ENCODE peak calls at places on chromosome 7, in six cellular contexts. M is ascending aorta, K is transverse colon, L is PC-3, G is heart left ventricle, P is H7. B is an unnamed sample.

GRCh38 chr7:117157121-117157870 is 165.6 kb downstream of the WNT2 start:
- DNase-seq in M (peak; percentile 82), K (no peak), L (peak; percentile 93), G (peak; percentile 51), P (no peak), B (no peak)

GRCh38 chr7:50728184-50728583 is 54.5 kb downstream of the GRB10 start:
- DNase-seq in M (no peak), K (no peak), L (no peak), G (no peak), P (no peak), B (no peak)

GRCh38 chr7:156816943-156817572 is 75.9 kb downstream of the LMBR1 start:
- DNase-seq in M (no peak), K (no peak), L (peak; percentile 57), G (no peak), P (no peak), B (no peak)

GRCh38 chr7:131522325-131522920 is 34.0 kb downstream of the PODXL start:
- DNase-seq in M (peak; percentile 33), K (no peak), L (no peak), G (no peak), P (peak; percentile 47), B (peak; percentile 70)

GRCh38 chr7:26696161-26696560 is 168.2 kb downstream of the SKAP2 start:
- DNase-seq in M (no peak), K (no peak), L (peak; percentile 15), G (no peak), P (no peak), B (no peak)

GRCh38 chr7:51630933-51631332 is 314.3 kb upstream of the COBL start:
- DNase-seq in M (no peak), K (no peak), L (no peak), G (no peak), P (no peak), B (no peak)

GRCh38 chr7:135753616-135754413 is 5.2 kb upstream of the FAM180A start:
- DNase-seq in M (peak; percentile 41), K (no peak), L (no peak), G (no peak), P (peak; percentile 43), B (no peak)

GRCh38 chr7:105391429-105391828 is 2.7 kb upstream of the SRPK2 start:
- DNase-seq in M (no peak), K (no peak), L (no peak), G (no peak), P (no peak), B (no peak)

GRCh38 chr7:152949198-152949597 is 189.6 kb downstream of the ACTR3B start:
- DNase-seq in M (no peak), K (no peak), L (no peak), G (no peak), P (no peak), B (no peak)

GRCh38 chr7:80150621-80151273 is 16.1 kb downstream of the GNAI1 start:
- DNase-seq in M (no peak), K (no peak), L (no peak), G (no peak), P (no peak), B (no peak)

GRCh38 chr7:7521259-7521658 is 14.4 kb downstream of the COL28A1 start:
- DNase-seq in M (no peak), K (no peak), L (no peak), G (no peak), P (no peak), B (no peak)

GRCh38 chr7:12524794-12525386 is 45.6 kb upstream of the SCIN start:
- DNase-seq in M (no peak), K (no peak), L (peak; percentile 80), G (no peak), P (peak; percentile 9), B (no peak)

GRCh38 chr7:47413526-47414341 is 168.2 kb downstream of the TNS3 start:
- DNase-seq in M (peak; percentile 31), K (no peak), L (no peak), G (no peak), P (no peak), B (no peak)

GRCh38 chr7:43385856-43386255 is 197.1 kb upstream of the STK17A start:
- DNase-seq in M (no peak), K (no peak), L (peak; percentile 38), G (no peak), P (no peak), B (no peak)

GRCh38 chr7:126119981-126120380 is 1132.8 kb downstream of the GRM8 start:
- DNase-seq in M (no peak), K (no peak), L (no peak), G (no peak), P (no peak), B (no peak)

GRCh38 chr7:16743207-16743606 is 10.3 kb upstream of the TSPAN13 start:
- DNase-seq in M (no peak), K (no peak), L (peak; percentile 65), G (no peak), P (no peak), B (no peak)

GRCh38 chr7:71645836-71646235 is 513.9 kb downstream of the GALNT17 start:
- DNase-seq in M (no peak), K (no peak), L (no peak), G (no peak), P (no peak), B (no peak)

GRCh38 chr7:29563590-29564454 is at the start of gene PRR15:
- DNase-seq in M (no peak), K (peak; percentile 91), L (peak; percentile 86), G (peak; percentile 14), P (peak; percentile 90), B (no peak)

GRCh38 chr7:42527004-42527403 is 290.0 kb upstream of the GLI3 start:
- DNase-seq in M (no peak), K (no peak), L (no peak), G (no peak), P (no peak), B (no peak)

GRCh38 chr7:130865408-130866236 is 131.6 kb upstream of the KLF14 start:
- DNase-seq in M (no peak), K (no peak), L (peak; percentile 55), G (no peak), P (peak; percentile 28), B (peak; percentile 20)

GRCh38 chr7:55172161-55172560 is 153.3 kb downstream of the EGFR start:
- DNase-seq in M (no peak), K (no peak), L (no peak), G (no peak), P (no peak), B (no peak)

GRCh38 chr7:75691793-75692543 is 46.8 kb downstream of the HIP1 start:
- DNase-seq in M (peak; percentile 19), K (no peak), L (no peak), G (no peak), P (no peak), B (no peak)

GRCh38 chr7:123472751-123473150 is 61.6 kb downstream of the IQUB start:
- DNase-seq in M (no peak), K (no peak), L (no peak), G (no peak), P (no peak), B (no peak)

GRCh38 chr7:146659732-146660131 is 543.1 kb downstream of the CNTNAP2 start:
- DNase-seq in M (no peak), K (no peak), L (no peak), G (no peak), P (no peak), B (no peak)

GRCh38 chr7:117126631-117127030 is 173.3 kb downstream of the ST7 start:
- DNase-seq in M (no peak), K (no peak), L (peak; percentile 22), G (no peak), P (no peak), B (no peak)

GRCh38 chr7:5282464-5283316 is at the start of gene SLC29A4:
- DNase-seq in M (no peak), K (peak; percentile 52), L (peak; percentile 19), G (peak; percentile 48), P (peak; percentile 76), B (no peak)

GRCh38 chr7:150367677-150368097 is 935 bp upstream of the REPIN1 start:
- DNase-seq in M (no peak), K (no peak), L (no peak), G (no peak), P (no peak), B (no peak)
- H3K27me3 ChIP-seq in M (no peaks in the 10 kb centered on the region), K (no peaks in the 10 kb centered on the region), L (no peaks in the 10 kb centered on the region), G (no peaks in the 10 kb centered on the region), P (no peaks in the 10 kb centered on the region), B (no peaks in the 10 kb centered on the region)

DNA sequence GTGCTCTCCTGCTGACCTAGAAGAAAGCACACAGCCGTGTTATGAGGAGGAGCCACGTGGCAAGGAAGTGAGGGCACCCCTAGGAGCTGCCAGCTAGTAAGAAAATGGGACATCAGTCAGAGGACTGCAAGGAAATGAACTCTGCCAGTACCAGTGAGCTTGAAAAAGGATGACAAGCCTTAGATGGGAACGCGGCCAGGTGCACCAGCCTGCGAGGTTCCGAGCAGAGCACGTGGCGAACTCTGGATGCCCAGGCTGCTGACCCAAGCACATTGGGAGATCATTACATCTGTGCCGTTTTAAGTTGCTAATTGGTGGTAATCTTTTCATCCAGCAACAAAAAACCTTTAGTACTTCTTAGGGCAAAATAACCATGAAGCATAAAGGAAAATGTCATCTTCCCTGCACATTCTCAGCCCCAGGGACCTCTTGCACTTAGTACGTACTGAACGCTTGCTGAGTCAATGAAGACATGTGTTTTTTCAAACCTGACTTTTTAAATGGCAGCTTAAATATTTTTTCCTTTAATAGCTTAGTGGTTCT is 69.4 kb downstream of the AMZ1 start:
- DNase-seq in M (peak; percentile 87), K (peak; percentile 38), L (peak; percentile 81), G (peak; percentile 49), P (no peak), B (no peak)
- H3K4me3 ChIP-seq in M (peak overlapping the region; percentile 31), K (no peak overlapping the region), L (peak overlapping the region; percentile 48), G (peak overlapping the region; percentile 14), P (no peak overlapping the region), B (peak overlapping the region; percentile 27)

GRCh38 chr7:70459546-70459945 is 672.4 kb upstream of the GALNT17 start:
- DNase-seq in M (no peak), K (no peak), L (no peak), G (no peak), P (no peak), B (no peak)

GRCh38 chr7:70460066-70460465 is 671.9 kb upstream of the GALNT17 start:
- DNase-seq in M (no peak), K (no peak), L (no peak), G (no peak), P (no peak), B (no peak)

GRCh38 chr7:70458195-70458695 is 673.7 kb upstream of the GALNT17 start:
- DNase-seq in M (no peak), K (peak; percentile 14), L (no peak), G (peak; percentile 8), P (no peak), B (no peak)

GRCh38 chr7:70463332-70463938 is 668.5 kb upstream of the GALNT17 start:
- DNase-seq in M (no peak), K (no peak), L (no peak), G (no peak), P (no peak), B (no peak)

DNA sequence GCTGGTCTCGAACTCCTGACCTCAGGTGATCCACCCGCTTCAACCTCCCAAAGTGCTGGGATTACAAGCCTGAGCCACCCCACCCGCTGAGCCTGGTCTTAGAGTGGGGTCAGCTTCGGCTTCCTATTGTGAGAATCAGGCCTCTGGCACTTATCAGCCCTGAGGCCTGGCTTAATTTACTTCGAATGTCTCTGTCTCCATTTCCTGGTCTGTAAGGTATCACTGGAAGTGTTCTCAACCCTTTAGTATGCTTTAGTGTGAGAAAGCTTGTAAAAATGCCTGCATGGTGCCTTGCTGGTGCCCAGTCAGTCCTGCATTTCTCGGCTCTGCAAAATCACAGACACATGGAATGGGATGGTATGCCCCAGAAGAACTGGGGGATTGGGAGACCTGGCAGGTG is 671.4 kb upstream of the GALNT17 start:
- DNase-seq in M (no peak), K (no peak), L (no peak), G (no peak), P (no peak), B (no peak)
- H3K27me3 ChIP-seq in M (no peaks in the 10 kb centered on the region), K (no peaks in the 10 kb centered on the region), L (no peaks in the 10 kb centered on the region), G (no peaks in the 10 kb centered on the region), P (no peaks in the 10 kb centered on the region), B (no peaks in the 10 kb centered on the region)

GRCh38 chr7:148501707-148502139 is 88.8 kb upstream of the C7orf33 start:
- DNase-seq in M (no peak), K (peak; percentile 40), L (peak; percentile 5), G (no peak), P (peak; percentile 56), B (no peak)
- H3K4me3 ChIP-seq in M (no peak overlapping the region), K (peak overlapping the region; percentile 8), L (no peak overlapping the region), G (peak overlapping the region; percentile 3), P (no peak overlapping the region), B (no peak overlapping the region)

B was measured in CD4-positive, CD25-positive, alpha-beta regulatory T cell.